ENCODE peak calls at places on chromosomes 5 and 9, in ten cellular contexts. One of them, this sample, is unnamed.

GRCh38 chr5:4802044-4802443 is 338.1 kb upstream of the ADAMTS16 start:
- DNase-seq in mesendoderm: peak
- DNase-seq in CD4-positive, CD25-positive, alpha-beta regulatory T cell: no peak
- DNase-seq in lower leg skin: no peak
- DNase-seq in HT-29: no peak
- DNase-seq in activated CD8-positive, alpha-beta memory T cell treated with anti-CD3 and anti-CD28 coated beads for 24 hours: no peak
- DNase-seq in left cardiac atrium: no peak
- DNase-seq in activated T-cell treated with anti-CD3 and anti-CD28 coated beads, Interleukin-2, amount 50 U/mL, for 48 hours: no peak
- DNase-seq in ELR: no peak
- DNase-seq in GM03348: no peak
- DNase-seq in this sample: no peak

GRCh38 chr5:84301535-84301934 is 83.1 kb downstream of the EDIL3 start:
- DNase-seq in lower leg skin: no peak
- DNase-seq in CD4-positive, CD25-positive, alpha-beta regulatory T cell: no peak
- DNase-seq in activated CD8-positive, alpha-beta memory T cell treated with anti-CD3 and anti-CD28 coated beads for 24 hours: no peak
- DNase-seq in HT-29: no peak
- DNase-seq in ELR: peak
- DNase-seq in left cardiac atrium: no peak
- DNase-seq in activated T-cell treated with anti-CD3 and anti-CD28 coated beads, Interleukin-2, amount 50 U/mL, for 48 hours: no peak
- DNase-seq in mesendoderm: no peak
- DNase-seq in GM03348: peak
- DNase-seq in this sample: no peak

GRCh38 chr5:71976449-71976848 is 130.8 kb upstream of the MAP1B start:
- DNase-seq in activated CD8-positive, alpha-beta memory T cell treated with anti-CD3 and anti-CD28 coated beads for 24 hours: no peak
- DNase-seq in left cardiac atrium: no peak
- DNase-seq in GM03348: no peak
- DNase-seq in CD4-positive, CD25-positive, alpha-beta regulatory T cell: no peak
- DNase-seq in mesendoderm: no peak
- DNase-seq in ELR: no peak
- DNase-seq in activated T-cell treated with anti-CD3 and anti-CD28 coated beads, Interleukin-2, amount 50 U/mL, for 48 hours: no peak
- DNase-seq in HT-29: no peak
- DNase-seq in lower leg skin: no peak
- DNase-seq in this sample: no peak

GRCh38 chr9:136845465-136846261 is 3.4 kb downstream of the AJM1 start:
- DNase-seq in HT-29: no peak
- DNase-seq in left cardiac atrium: no peak
- DNase-seq in ELR: no peak
- DNase-seq in activated CD8-positive, alpha-beta memory T cell treated with anti-CD3 and anti-CD28 coated beads for 24 hours: no peak
- DNase-seq in activated T-cell treated with anti-CD3 and anti-CD28 coated beads, Interleukin-2, amount 50 U/mL, for 48 hours: peak
- DNase-seq in lower leg skin: no peak
- DNase-seq in GM03348: no peak
- DNase-seq in mesendoderm: no peak
- DNase-seq in CD4-positive, CD25-positive, alpha-beta regulatory T cell: no peak
- DNase-seq in this sample: no peak

GRCh38 chr5:125597338-125597737 is 825.9 kb upstream of the GRAMD2B start:
- DNase-seq in lower leg skin: no peak
- DNase-seq in ELR: peak
- DNase-seq in activated T-cell treated with anti-CD3 and anti-CD28 coated beads, Interleukin-2, amount 50 U/mL, for 48 hours: no peak
- DNase-seq in left cardiac atrium: no peak
- DNase-seq in activated CD8-positive, alpha-beta memory T cell treated with anti-CD3 and anti-CD28 coated beads for 24 hours: no peak
- DNase-seq in CD4-positive, CD25-positive, alpha-beta regulatory T cell: no peak
- DNase-seq in mesendoderm: no peak
- DNase-seq in GM03348: no peak
- DNase-seq in HT-29: no peak
- DNase-seq in this sample: no peak

GRCh38 chr9:107539427-107540154 is 50.0 kb upstream of the KLF4 start:
- DNase-seq in GM03348: no peak
- DNase-seq in CD4-positive, CD25-positive, alpha-beta regulatory T cell: no peak
- DNase-seq in lower leg skin: peak
- DNase-seq in activated T-cell treated with anti-CD3 and anti-CD28 coated beads, Interleukin-2, amount 50 U/mL, for 48 hours: no peak
- DNase-seq in left cardiac atrium: peak
- DNase-seq in mesendoderm: peak
- DNase-seq in activated CD8-positive, alpha-beta memory T cell treated with anti-CD3 and anti-CD28 coated beads for 24 hours: no peak
- DNase-seq in HT-29: no peak
- DNase-seq in ELR: no peak
- DNase-seq in this sample: no peak

GRCh38 chr9:69697475-69697874 is 25.3 kb upstream of the APBA1 start:
- DNase-seq in left cardiac atrium: no peak
- DNase-seq in GM03348: no peak
- DNase-seq in mesendoderm: no peak
- DNase-seq in ELR: no peak
- DNase-seq in activated T-cell treated with anti-CD3 and anti-CD28 coated beads, Interleukin-2, amount 50 U/mL, for 48 hours: no peak
- DNase-seq in HT-29: no peak
- DNase-seq in lower leg skin: no peak
- DNase-seq in CD4-positive, CD25-positive, alpha-beta regulatory T cell: no peak
- DNase-seq in activated CD8-positive, alpha-beta memory T cell treated with anti-CD3 and anti-CD28 coated beads for 24 hours: no peak
- DNase-seq in this sample: no peak

GRCh38 chr9:38057416-38058195 is 11.4 kb downstream of the SHB start:
- DNase-seq in GM03348: peak
- DNase-seq in lower leg skin: no peak
- DNase-seq in mesendoderm: peak
- DNase-seq in CD4-positive, CD25-positive, alpha-beta regulatory T cell: no peak
- DNase-seq in left cardiac atrium: no peak
- DNase-seq in ELR: no peak
- DNase-seq in activated CD8-positive, alpha-beta memory T cell treated with anti-CD3 and anti-CD28 coated beads for 24 hours: no peak
- DNase-seq in activated T-cell treated with anti-CD3 and anti-CD28 coated beads, Interleukin-2, amount 50 U/mL, for 48 hours: no peak
- DNase-seq in HT-29: no peak
- DNase-seq in this sample: no peak

GRCh38 chr9:128421474-128422010 is 885 bp downstream of the CERCAM start:
- DNase-seq in activated T-cell treated with anti-CD3 and anti-CD28 coated beads, Interleukin-2, amount 50 U/mL, for 48 hours: peak
- DNase-seq in ELR: peak
- DNase-seq in left cardiac atrium: no peak
- DNase-seq in GM03348: peak
- DNase-seq in lower leg skin: peak
- DNase-seq in mesendoderm: no peak
- DNase-seq in HT-29: no peak
- DNase-seq in CD4-positive, CD25-positive, alpha-beta regulatory T cell: no peak
- DNase-seq in activated CD8-positive, alpha-beta memory T cell treated with anti-CD3 and anti-CD28 coated beads for 24 hours: no peak
- DNase-seq in this sample: no peak

GRCh38 chr9:116494815-116495634 is 192.1 kb upstream of the TRIM32 start:
- DNase-seq in left cardiac atrium: no peak
- DNase-seq in HT-29: peak
- DNase-seq in ELR: peak
- DNase-seq in activated CD8-positive, alpha-beta memory T cell treated with anti-CD3 and anti-CD28 coated beads for 24 hours: no peak
- DNase-seq in CD4-positive, CD25-positive, alpha-beta regulatory T cell: no peak
- DNase-seq in lower leg skin: no peak
- DNase-seq in activated T-cell treated with anti-CD3 and anti-CD28 coated beads, Interleukin-2, amount 50 U/mL, for 48 hours: peak
- DNase-seq in mesendoderm: peak
- DNase-seq in GM03348: no peak
- DNase-seq in this sample: no peak

This sample was measured in NCI-H1048.